ENCODE peak calls at places on chromosome 13, in ten cellular contexts. V is GM23248, H is neural progenitor cell, C is GM12878, U is IMR-90, J is endothelial cell of umbilical vein, L is mesendoderm, F is mesenchymal stem cell, R is colonic mucosa, I is SK-N-SH. T is an unnamed sample.

GRCh38 chr13:37686501-37686900 is 87.9 kb upstream of the POSTN start:
- DNase-seq in V (peak; percentile 54), H (no peak), C (no peak), U (peak; percentile 7), J (no peak), L (no peak), F (no peak), R (no peak), I (no peak), T (no peak)

GRCh38 chr13:105611424-105611823 is 924.0 kb downstream of the EFNB2 start:
- DNase-seq in V (no peak), H (no peak), C (no peak), U (peak; percentile 41), J (peak; percentile 72), L (peak; percentile 79), F (peak; percentile 38), R (no peak), I (no peak), T (peak; percentile 87)

GRCh38 chr13:111969551-111970135 is 97.3 kb upstream of the SOX1 start:
- DNase-seq in V (no peak), H (no peak), C (no peak), U (no peak), J (no peak), L (no peak), F (no peak), R (no peak), I (no peak), T (no peak)

GRCh38 chr13:30493670-30494381 is 28.1 kb upstream of the HMGB1 start:
- DNase-seq in V (no peak), H (no peak), C (no peak), U (no peak), J (no peak), L (no peak), F (no peak), R (no peak), I (no peak), T (no peak)

GRCh38 chr13:112958127-112958989 is 10.7 kb upstream of the MCF2L start:
- DNase-seq in V (no peak), H (no peak), C (no peak), U (no peak), J (no peak), L (no peak), F (no peak), R (no peak), I (no peak), T (no peak)

GRCh38 chr13:89457977-89458376 is 1786.8 kb downstream of the SLITRK5 start:
- DNase-seq in V (peak; percentile 32), H (no peak), C (no peak), U (peak; percentile 34), J (peak; percentile 6), L (peak; percentile 28), F (peak; percentile 53), R (no peak), I (no peak), T (no peak)

GRCh38 chr13:41384749-41385503 is 72.4 kb upstream of the RGCC start:
- DNase-seq in V (peak; percentile 45), H (no peak), C (no peak), U (peak; percentile 15), J (peak; percentile 43), L (peak; percentile 17), F (peak; percentile 23), R (no peak), I (no peak), T (peak; percentile 41)

GRCh38 chr13:98450012-98450411 is 126.9 kb downstream of the STK24 start:
- DNase-seq in V (peak; percentile 48), H (no peak), C (no peak), U (peak; percentile 37), J (no peak), L (no peak), F (peak; percentile 58), R (no peak), I (no peak), T (no peak)

GRCh38 chr13:97435794-97436193 is 1.8 kb downstream of the RAP2A start:
- DNase-seq in V (peak; percentile 47), H (no peak), C (no peak), U (no peak), J (peak; percentile 23), L (no peak), F (no peak), R (no peak), I (no peak), T (peak; percentile 39)

GRCh38 chr13:97436845-97437244 is 2.9 kb downstream of the RAP2A start:
- DNase-seq in V (no peak), H (no peak), C (no peak), U (no peak), J (no peak), L (no peak), F (no peak), R (no peak), I (no peak), T (no peak)

GRCh38 chr13:97433727-97434416 is at the start of gene RAP2A:
- DNase-seq in V (peak; percentile 96), H (peak; percentile 97), C (peak; percentile 58), U (peak; percentile 91), J (peak; percentile 93), L (peak; percentile 95), F (peak; percentile 93), R (peak; percentile 91), I (peak; percentile 88), T (peak; percentile 96)

GRCh38 chr13:97434417-97435296 is 688 bp downstream of the RAP2A start:
- DNase-seq in V (peak; percentile 62), H (no peak), C (no peak), U (peak; percentile 20), J (peak; percentile 59), L (peak; percentile 45), F (peak; percentile 51), R (peak; percentile 46), I (peak; percentile 22), T (peak; percentile 67)

DNA sequence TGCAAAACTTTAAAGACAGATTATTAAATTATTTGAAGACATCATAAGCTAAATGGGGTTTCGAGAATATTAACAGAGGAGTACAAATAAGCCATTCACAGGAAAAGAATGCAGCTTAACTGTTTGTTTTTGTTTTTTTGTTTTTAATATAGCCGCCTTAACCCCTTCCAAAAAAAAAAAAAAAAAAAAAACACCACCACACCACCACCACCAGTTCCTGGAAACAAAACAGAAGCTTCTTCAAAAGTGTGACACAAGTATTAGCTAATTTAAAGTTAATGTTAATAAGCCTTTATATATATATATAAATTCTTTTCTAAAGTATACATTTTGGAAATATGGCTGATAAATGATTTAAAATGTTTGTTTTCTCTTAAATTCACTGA is 1.3 kb downstream of the RAP2A start:
- DNase-seq in V (no peak), H (no peak), C (no peak), U (no peak), J (no peak), L (no peak), F (no peak), R (no peak), I (no peak), T (no peak)
- H3K4me3 ChIP-seq in V (peak overlapping the region; percentile 92), H (peak overlapping the region; percentile 98), C (peak overlapping the region; percentile 93), U (peak overlapping the region; percentile 70), J (peak overlapping the region; percentile 92), L (peak overlapping the region; percentile 67), F (peak overlapping the region; percentile 85), R (peak overlapping the region; percentile 82), I (peak overlapping the region; percentile 88), T (peak overlapping the region; percentile 94)

DNA sequence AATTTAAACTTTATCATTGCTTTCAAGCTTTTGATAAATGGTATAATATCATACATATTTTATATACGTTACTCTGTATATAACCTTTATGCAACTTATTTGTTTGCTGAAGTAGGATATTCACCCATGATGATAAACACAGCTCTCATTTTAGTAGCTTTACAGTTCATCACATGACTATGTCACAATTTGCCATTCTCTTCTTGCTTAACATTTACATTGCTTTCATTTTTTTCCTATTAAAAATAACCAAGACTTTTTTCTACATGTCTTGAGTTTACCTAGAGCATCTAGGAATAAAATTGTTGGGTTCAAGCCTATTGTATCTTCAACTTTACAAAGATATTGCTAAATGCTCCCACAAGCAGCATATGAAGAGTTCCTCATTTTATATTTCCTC is 54.0 kb downstream of the KCNRG start:
- DNase-seq in V (peak; percentile 50), H (no peak), C (no peak), U (peak; percentile 52), J (no peak), L (no peak), F (peak; percentile 56), R (no peak), I (no peak), T (peak; percentile 72)
- H3K9ac ChIP-seq in V (no peak overlapping the region), H (no peak overlapping the region), C (no peak overlapping the region), U (no peak overlapping the region), J (no peak overlapping the region), L (no peak overlapping the region), F (no peak overlapping the region), R (no peak overlapping the region), I (no peak overlapping the region), T (no peak overlapping the region)

GRCh38 chr13:46676378-46676725 is 120.6 kb downstream of the ESD start:
- DNase-seq in V (no peak), H (no peak), C (no peak), U (no peak), J (no peak), L (no peak), F (no peak), R (no peak), I (no peak), T (no peak)

GRCh38 chr13:46683879-46684278 is 113.1 kb downstream of the ESD start:
- DNase-seq in V (no peak), H (no peak), C (no peak), U (peak; percentile 46), J (no peak), L (no peak), F (peak; percentile 28), R (no peak), I (no peak), T (peak; percentile 25)

GRCh38 chr13:46682015-46682414 is 114.9 kb downstream of the ESD start:
- DNase-seq in V (no peak), H (no peak), C (no peak), U (no peak), J (no peak), L (no peak), F (no peak), R (no peak), I (no peak), T (no peak)

GRCh38 chr13:46675016-46675415 is 121.9 kb downstream of the ESD start:
- DNase-seq in V (no peak), H (no peak), C (no peak), U (no peak), J (peak; percentile 56), L (no peak), F (no peak), R (no peak), I (no peak), T (no peak)

GRCh38 chr13:46679369-46680180 is 117.4 kb downstream of the ESD start:
- DNase-seq in V (peak; percentile 87), H (peak; percentile 39), C (peak; percentile 53), U (peak; percentile 70), J (no peak), L (no peak), F (peak; percentile 85), R (no peak), I (peak; percentile 64), T (peak; percentile 91)
- H3K4me1 ChIP-seq in V (peaks cover 17% of the 10 kb centered on the region), H (peaks cover 59% of the 10 kb centered on the region), C (peaks cover 37% of the 10 kb centered on the region), U (peaks cover 9% of the 10 kb centered on the region), J (no peaks in the 10 kb centered on the region), L (no peaks in the 10 kb centered on the region), F (peaks cover 6% of the 10 kb centered on the region), R (no peaks in the 10 kb centered on the region), I (peaks cover 43% of the 10 kb centered on the region), T (peaks cover 24% of the 10 kb centered on the region)

GRCh38 chr13:109779074-109779473 is 7.3 kb downstream of the IRS2 start:
- DNase-seq in V (no peak), H (no peak), C (no peak), U (no peak), J (no peak), L (no peak), F (no peak), R (no peak), I (peak; percentile 36), T (no peak)

GRCh38 chr13:109782066-109782822 is 4.1 kb downstream of the IRS2 start:
- DNase-seq in V (peak; percentile 30), H (no peak), C (no peak), U (no peak), J (no peak), L (no peak), F (no peak), R (no peak), I (peak; percentile 62), T (no peak)

GRCh38 chr13:109779876-109780516 is 6.4 kb downstream of the IRS2 start:
- DNase-seq in V (no peak), H (no peak), C (no peak), U (no peak), J (no peak), L (no peak), F (no peak), R (no peak), I (peak; percentile 51), T (no peak)

GRCh38 chr13:109781384-109782065 is 4.9 kb downstream of the IRS2 start:
- DNase-seq in V (peak; percentile 71), H (no peak), C (no peak), U (no peak), J (no peak), L (no peak), F (no peak), R (no peak), I (peak; percentile 32), T (peak; percentile 52)

DNA sequence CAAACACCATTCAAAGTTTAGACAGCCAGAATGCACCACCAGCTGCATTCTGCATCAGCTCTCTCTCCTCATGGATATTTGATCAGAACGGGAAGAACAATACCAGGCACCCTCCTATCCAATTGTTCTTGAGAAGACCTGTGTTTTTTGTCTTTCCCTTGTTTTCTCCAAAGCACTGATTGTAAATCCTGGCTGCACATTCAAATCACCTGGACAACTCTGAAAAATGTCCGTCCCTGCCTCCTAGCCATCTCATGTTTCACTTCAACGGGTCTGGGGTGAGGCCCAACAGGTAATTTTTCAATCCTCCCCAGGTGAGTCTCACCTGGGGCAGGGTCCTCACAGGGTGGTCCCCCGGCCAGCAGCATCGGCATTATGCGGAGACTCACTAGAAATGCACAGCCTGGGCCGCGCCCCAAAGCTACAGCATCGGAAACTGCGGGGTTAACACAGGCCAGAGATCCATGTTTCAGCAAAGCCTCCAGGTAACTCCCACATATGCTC is 5.5 kb downstream of the IRS2 start:
- DNase-seq in V (no peak), H (no peak), C (no peak), U (no peak), J (no peak), L (no peak), F (no peak), R (no peak), I (no peak), T (no peak)
- H3K4me3 ChIP-seq in V (peak overlapping the region; percentile 84), H (peak overlapping the region; percentile 30), C (no peak overlapping the region), U (peak overlapping the region; percentile 18), J (no peak overlapping the region), L (no peak overlapping the region), F (peak overlapping the region; percentile 77), R (peak overlapping the region; percentile 26), I (peak overlapping the region; percentile 73), T (peak overlapping the region; percentile 89)

T was measured in adipocyte.